ENCODE peak calls at places on chromosome X, in eight cellular contexts. V is GM23248, A is stromal cell of bone marrow, R is ELR, M is HCT116, S is Kasumi-1, P is HL-60, B is T-helper 2 cell. G is an unnamed sample.

GRCh38 chrX:125210146-125210545 is 109.5 kb upstream of the TEX13C start:
- DNase-seq in V (no peak), A (no peak), R (no peak), M (no peak), S (no peak), P (no peak), B (no peak), G (no peak)

GRCh38 chrX:138710866-138711331 is 618 bp downstream of the FGF13 start:
- DNase-seq in V (peak; percentile 39), A (no peak), R (no peak), M (no peak), S (no peak), P (no peak), B (no peak), G (no peak)

GRCh38 chrX:40168183-40169015 is 70.6 kb upstream of the BCOR start:
- DNase-seq in V (no peak), A (no peak), R (no peak), M (no peak), S (no peak), P (no peak), B (no peak), G (no peak)

GRCh38 chrX:43559643-43560042 is 96.5 kb upstream of the MAOA start:
- DNase-seq in V (peak; percentile 25), A (peak; percentile 3), R (peak; percentile 12), M (peak; percentile 28), S (peak; percentile 19), P (peak; percentile 33), B (peak; percentile 66), G (peak; percentile 28)

GRCh38 chrX:39577976-39578962 is 519.5 kb downstream of the BCOR start:
- DNase-seq in V (peak; percentile 4), A (no peak), R (no peak), M (no peak), S (no peak), P (no peak), B (peak; percentile 82), G (no peak)

GRCh38 chrX:133323450-133323849 is 91.8 kb downstream of the GPC4 start:
- DNase-seq in V (no peak), A (no peak), R (no peak), M (no peak), S (no peak), P (no peak), B (peak; percentile 20), G (no peak)

GRCh38 chrX:46575991-46576392 is 2.4 kb downstream of the CHST7 start:
- DNase-seq in V (peak; percentile 30), A (no peak), R (peak; percentile 42), M (no peak), S (peak; percentile 2), P (no peak), B (peak; percentile 22), G (peak; percentile 11)

GRCh38 chrX:108224727-108225455 is 133.3 kb downstream of the ATG4A start:
- DNase-seq in V (peak; percentile 40), A (no peak), R (peak; percentile 49), M (peak; percentile 10), S (peak; percentile 25), P (no peak), B (peak; percentile 2), G (no peak)

GRCh38 chrX:71603618-71604017 is 14.7 kb downstream of the CXCR3 start:
- DNase-seq in V (peak; percentile 18), A (no peak), R (peak; percentile 14), M (peak; percentile 28), S (no peak), P (no peak), B (no peak), G (no peak)

GRCh38 chrX:81377329-81377728 is 175.4 kb downstream of the SH3BGRL start:
- DNase-seq in V (peak; percentile 37), A (peak; percentile 13), R (peak; percentile 28), M (no peak), S (peak; percentile 16), P (no peak), B (peak; percentile 4), G (peak; percentile 25)

GRCh38 chrX:78687586-78687985 is 28.5 kb upstream of the RTL3 start:
- DNase-seq in V (no peak), A (no peak), R (no peak), M (no peak), S (no peak), P (peak; percentile 61), B (no peak), G (peak; percentile 6)

GRCh38 chrX:97155809-97156208 is 272.1 kb downstream of the RPA4 start:
- DNase-seq in V (no peak), A (no peak), R (no peak), M (no peak), S (peak; percentile 37), P (no peak), B (peak; percentile 48), G (no peak)

GRCh38 chrX:24965400-24965799 is 50.4 kb downstream of the ARX start:
- DNase-seq in V (no peak), A (no peak), R (no peak), M (no peak), S (no peak), P (no peak), B (no peak), G (no peak)

GRCh38 chrX:112613039-112613438 is 66.7 kb downstream of the LHFPL1 start:
- DNase-seq in V (no peak), A (no peak), R (no peak), M (no peak), S (no peak), P (no peak), B (no peak), G (no peak)

GRCh38 chrX:51891821-51892551 is 1.4 kb upstream of the MAGED1 start:
- DNase-seq in V (peak; percentile 82), A (peak; percentile 86), R (peak; percentile 8), M (no peak), S (peak; percentile 11), P (peak; percentile 18), B (no peak), G (no peak)

GRCh38 chrX:69361286-69361926 is 142.7 kb upstream of the NALF2 start:
- DNase-seq in V (peak; percentile 73), A (peak; percentile 45), R (no peak), M (no peak), S (no peak), P (no peak), B (no peak), G (no peak)

GRCh38 chrX:78024349-78025108 is 55.1 kb upstream of the PGAM4 start:
- DNase-seq in V (peak; percentile 10), A (no peak), R (peak; percentile 57), M (peak; percentile 43), S (no peak), P (peak; percentile 39), B (peak; percentile 42), G (peak; percentile 6)

GRCh38 chrX:24357101-24357500 is 3.3 kb upstream of the SUPT20HL1 start:
- DNase-seq in V (peak; percentile 34), A (no peak), R (peak; percentile 25), M (no peak), S (peak; percentile 30), P (no peak), B (no peak), G (no peak)

GRCh38 chrX:153556767-153557166 is 39.3 kb downstream of the ATP2B3 start:
- DNase-seq in V (no peak), A (no peak), R (no peak), M (no peak), S (no peak), P (no peak), B (no peak), G (no peak)

GRCh38 chrX:31266172-31267076 is 194.6 kb upstream of the FTHL17 start:
- DNase-seq in V (peak; percentile 44), A (no peak), R (peak; percentile 41), M (no peak), S (no peak), P (no peak), B (peak; percentile 34), G (no peak)

GRCh38 chrX:13775837-13776236 is 41.1 kb downstream of the GPM6B start:
- DNase-seq in V (no peak), A (no peak), R (no peak), M (no peak), S (no peak), P (no peak), B (no peak), G (no peak)

GRCh38 chrX:136626237-136626636 is 21.7 kb upstream of the CD40LG start:
- DNase-seq in V (no peak), A (no peak), R (no peak), M (no peak), S (no peak), P (no peak), B (peak; percentile 77), G (no peak)

GRCh38 chrX:46180258-46180687 is 364.9 kb downstream of the ZNF674 start:
- DNase-seq in V (peak; percentile 86), A (peak; percentile 82), R (peak; percentile 67), M (peak; percentile 85), S (peak; percentile 81), P (peak; percentile 85), B (peak; percentile 48), G (peak; percentile 62)

GRCh38 chrX:17744896-17745523 is 7.7 kb downstream of the SCML1 start:
- DNase-seq in V (peak; percentile 25), A (no peak), R (peak; percentile 17), M (no peak), S (no peak), P (no peak), B (peak; percentile 1), G (no peak)

GRCh38 chrX:42776195-42776594 is 1.8 kb downstream of the PPP1R2C start:
- DNase-seq in V (no peak), A (no peak), R (no peak), M (no peak), S (peak; percentile 29), P (peak; percentile 69), B (no peak), G (no peak)

GRCh38 chrX:5681159-5681558 is 547.5 kb downstream of the NLGN4X start:
- DNase-seq in V (no peak), A (no peak), R (peak; percentile 0), M (no peak), S (peak; percentile 2), P (peak; percentile 10), B (no peak), G (peak; percentile 11)

GRCh38 chrX:130626521-130626920 is 224.7 kb downstream of the RBMX2 start:
- DNase-seq in V (peak; percentile 62), A (peak; percentile 4), R (no peak), M (no peak), S (no peak), P (no peak), B (no peak), G (no peak)